ENCODE peak calls at places on chromosomes 5 and 9, in four cellular contexts. F, M, H and S are unnamed samples.

GRCh38 chr9:33506626-33507370 is 17.3 kb upstream of the ANKRD18B start:
- DNase-seq in F (no peak), M (no peak), H (peak; percentile 89), S (no peak)

GRCh38 chr9:89486681-89487080 is 11.2 kb downstream of the SEMA4D start:
- DNase-seq in F (no peak), M (no peak), H (no peak), S (no peak)

GRCh38 chr5:102670224-102670836 is 84.8 kb upstream of the PAM start:
- DNase-seq in F (peak; percentile 12), M (no peak), H (no peak), S (no peak)

GRCh38 chr9:134656334-134657034 is 14.9 kb downstream of the COL5A1 start:
- DNase-seq in F (no peak), M (peak; percentile 33), H (no peak), S (no peak)

GRCh38 chr5:135466178-135467050 is 14.3 kb upstream of the TIFAB start:
- DNase-seq in F (peak; percentile 80), M (peak; percentile 88), H (no peak), S (no peak)

GRCh38 chr9:127166651-127167524 is 44.5 kb upstream of the ANGPTL2 start:
- DNase-seq in F (no peak), M (peak; percentile 48), H (no peak), S (no peak)

GRCh38 chr5:10268100-10268499 is 18.0 kb downstream of the CCT5 start:
- DNase-seq in F (no peak), M (no peak), H (no peak), S (no peak)

GRCh38 chr5:172421-172820 is 18.9 kb upstream of the LRRC14B start:
- DNase-seq in F (no peak), M (peak; percentile 40), H (no peak), S (no peak)

GRCh38 chr5:34685485-34686197 is 29.5 kb downstream of the RAI14 start:
- DNase-seq in F (no peak), M (no peak), H (no peak), S (no peak)

GRCh38 chr5:160507181-160507811 is 85.6 kb downstream of the PTTG1 start:
- DNase-seq in F (no peak), M (no peak), H (no peak), S (no peak)

GRCh38 chr5:14305045-14305444 is 161.9 kb downstream of the TRIO start:
- DNase-seq in F (no peak), M (no peak), H (peak; percentile 11), S (no peak)

GRCh38 chr5:7856855-7857254 is 5.9 kb upstream of the CFAP90 start:
- DNase-seq in F (no peak), M (no peak), H (no peak), S (no peak)

GRCh38 chr5:6652025-6652424 is 18.8 kb downstream of the SRD5A1 start:
- DNase-seq in F (no peak), M (no peak), H (no peak), S (no peak)

GRCh38 chr5:133371371-133372155 is 240.8 kb downstream of the FSTL4 start:
- DNase-seq in F (no peak), M (no peak), H (no peak), S (no peak)

GRCh38 chr9:76725181-76725580 is 39.1 kb upstream of the PCA3 start:
- DNase-seq in F (no peak), M (no peak), H (no peak), S (no peak)

GRCh38 chr5:32707394-32707997 is 3.6 kb upstream of the NPR3 start:
- DNase-seq in F (no peak), M (no peak), H (no peak), S (no peak)

GRCh38 chr5:148790545-148791333 is 35.7 kb upstream of the ADRB2 start:
- DNase-seq in F (no peak), M (no peak), H (no peak), S (no peak)

GRCh38 chr9:12785251-12785880 is 10.5 kb downstream of the LURAP1L start:
- DNase-seq in F (no peak), M (peak; percentile 68), H (no peak), S (peak; percentile 12)

GRCh38 chr5:178247481-178248456 is 15.2 kb upstream of the PHYKPL start:
- DNase-seq in F (no peak), M (no peak), H (no peak), S (no peak)

GRCh38 chr5:143322931-143323330 is 80.6 kb downstream of the NR3C1 start:
- DNase-seq in F (no peak), M (no peak), H (no peak), S (no peak)

GRCh38 chr9:69797680-69798079 is 22.9 kb upstream of the CFAP95 start:
- DNase-seq in F (no peak), M (no peak), H (no peak), S (no peak)

GRCh38 chr5:42361321-42361688 is 61.9 kb upstream of the GHR start:
- DNase-seq in F (no peak), M (no peak), H (no peak), S (no peak)

GRCh38 chr5:125897068-125897467 is 526.1 kb upstream of the GRAMD2B start:
- DNase-seq in F (no peak), M (no peak), H (no peak), S (no peak)

GRCh38 chr9:137106662-137107292 is 7.8 kb downstream of the DPP7 start:
- DNase-seq in F (no peak), M (no peak), H (no peak), S (no peak)

GRCh38 chr5:14743601-14744295 is 79.2 kb downstream of the OTULIN start:
- DNase-seq in F (no peak), M (no peak), H (peak; percentile 42), S (no peak)

GRCh38 chr5:40743771-40744170 is 12.0 kb downstream of the TTC33 start:
- DNase-seq in F (no peak), M (no peak), H (no peak), S (no peak)

GRCh38 chr5:160274483-160274931 is 37.9 kb downstream of the CCNJL start:
- DNase-seq in F (no peak), M (peak; percentile 41), H (no peak), S (no peak)

GRCh38 chr5:174533771-174534221 is 190.6 kb upstream of the MSX2 start:
- DNase-seq in F (no peak), M (no peak), H (peak; percentile 38), S (no peak)
- H3K4me3 ChIP-seq in F (no peak overlapping the region), M (no peak overlapping the region), H (no peak overlapping the region), S (no peak overlapping the region)

GRCh38 chr9:93207326-93207814 is 23.4 kb downstream of the WNK2 start:
- DNase-seq in F (peak; percentile 52), M (no peak), H (peak; percentile 32), S (no peak)
- TF ChIP-seq CTCF in F (no peak), M (no peak), H (peak; percentile 11), S (no peak)

GRCh38 chr9:111350556-111350955 is 20.5 kb upstream of the OR2K2 start:
- DNase-seq in F (no peak), M (no peak), H (no peak), S (no peak)

GRCh38 chr9:111348821-111349271 is 18.8 kb upstream of the OR2K2 start:
- DNase-seq in F (no peak), M (no peak), H (no peak), S (no peak)

GRCh38 chr9:111352545-111352944 is 22.5 kb upstream of the OR2K2 start:
- DNase-seq in F (no peak), M (no peak), H (no peak), S (no peak)

DNA sequence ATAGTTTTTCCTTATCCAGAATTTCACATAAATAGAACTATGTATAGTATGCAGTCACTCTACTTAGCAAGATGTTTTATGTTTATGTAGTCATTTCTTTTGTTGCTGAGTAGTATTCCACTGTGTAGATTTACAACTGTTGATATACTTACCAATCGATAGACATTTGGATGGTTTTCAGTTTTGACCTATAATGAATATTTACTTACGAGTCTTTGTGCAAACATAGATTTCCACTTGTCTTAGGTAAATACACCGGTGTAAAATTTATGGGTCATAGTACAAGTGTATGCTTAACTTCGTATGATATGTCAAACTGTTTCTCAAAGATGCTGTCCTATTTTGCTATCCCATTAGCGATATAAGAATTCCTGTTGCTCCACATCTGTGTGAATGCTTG is 19.7 kb upstream of the OR2K2 start:
- DNase-seq in F (no peak), M (no peak), H (no peak), S (no peak)
- H3K4me3 ChIP-seq in F (no peak overlapping the region), M (no peak overlapping the region), H (no peak overlapping the region), S (no peak overlapping the region)

GRCh38 chr5:168042284-168043080 is 249.0 kb upstream of the WWC1 start:
- DNase-seq in F (no peak), M (no peak), H (no peak), S (no peak)

GRCh38 chr5:168047043-168047668 is 244.3 kb upstream of the WWC1 start:
- DNase-seq in F (no peak), M (no peak), H (no peak), S (no peak)

GRCh38 chr5:168048486-168048885 is 243.0 kb upstream of the WWC1 start:
- DNase-seq in F (no peak), M (no peak), H (no peak), S (no peak)

GRCh38 chr5:168046163-168046562 is 245.3 kb upstream of the WWC1 start:
- DNase-seq in F (no peak), M (no peak), H (no peak), S (no peak)

DNA sequence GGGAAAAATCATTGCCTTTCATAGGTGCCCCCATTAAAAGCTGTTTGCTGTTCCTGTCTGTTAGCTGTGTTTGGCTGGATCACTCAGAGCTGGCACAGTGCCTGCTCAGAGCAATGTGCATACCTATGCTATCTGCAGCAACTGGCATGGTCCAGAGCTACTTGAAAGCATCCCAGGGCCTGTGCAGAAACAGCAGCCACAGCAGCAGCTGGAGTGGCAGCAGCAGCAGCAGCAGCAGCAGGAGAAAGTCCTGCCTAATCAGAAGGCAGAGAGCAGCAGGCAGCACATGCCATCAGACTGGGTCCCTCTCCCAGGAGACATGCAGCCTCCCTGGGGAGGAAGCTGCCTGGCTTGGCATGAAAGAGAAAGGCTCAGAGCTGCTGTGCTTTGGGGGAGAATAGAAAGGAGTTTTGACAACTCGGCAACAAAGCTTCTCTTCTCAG is 243.8 kb upstream of the WWC1 start:
- DNase-seq in F (peak; percentile 65), M (no peak), H (no peak), S (no peak)
- TF ChIP-seq CTCF in F (no peak), M (no peak), H (no peak), S (no peak)

DNA sequence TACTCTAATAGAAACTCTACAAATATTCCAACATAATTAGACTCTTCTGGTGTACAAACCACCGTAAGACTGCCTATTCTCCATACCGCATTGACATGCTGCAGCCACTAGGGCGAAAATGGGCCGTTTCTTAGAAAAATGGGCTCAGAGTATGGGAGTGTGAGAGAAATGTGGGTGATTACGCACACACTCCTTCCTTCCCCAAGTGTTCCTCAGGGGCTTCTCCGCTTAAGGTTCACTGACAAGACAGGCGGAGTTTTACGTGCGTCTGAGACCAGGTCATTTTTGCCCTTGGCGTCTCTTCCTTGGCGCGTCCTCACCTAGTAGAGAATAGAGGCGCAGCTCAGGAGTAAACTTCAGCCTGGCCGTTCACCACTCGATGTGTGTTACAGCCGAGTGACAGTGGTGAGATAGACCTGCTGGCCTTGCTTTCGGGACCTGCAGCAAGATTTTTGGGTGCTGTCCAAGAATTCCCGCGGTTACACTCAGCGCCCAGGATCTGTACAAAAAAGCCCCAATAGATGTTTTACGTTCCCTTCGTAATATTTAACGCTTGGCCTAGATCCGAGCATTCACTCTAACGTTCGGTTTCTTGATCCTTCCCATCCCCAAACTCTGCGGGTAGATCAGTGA is 1.8 kb upstream of the NTRK2 start:
- DNase-seq in F (no peak), M (no peak), H (no peak), S (no peak)
- H3K4me3 ChIP-seq in F (peak overlapping the region; percentile 62), M (peak overlapping the region; percentile 44), H (peak overlapping the region; percentile 16), S (peak overlapping the region; percentile 75)